ENCODE peak calls at places on chromosomes 7 and 10, in six cellular contexts. F, K, T, D, G and U are unnamed samples.

GRCh38 chr10:76456190-76456589 is 1024.8 kb downstream of the LRMDA start:
- DNase-seq in D (no peak), T (no peak), F (no peak), K (no peak), G (no peak), U (no peak)

GRCh38 chr10:84344560-84344959 is 16.2 kb downstream of the CCSER2 start:
- DNase-seq in G (no peak), K (no peak), F (no peak), T (no peak), D (no peak), U (no peak)

GRCh38 chr7:96016735-96017134 is 244.4 kb downstream of the DYNC1I1 start:
- DNase-seq in D (no peak), K (no peak), G (no peak), T (no peak), F (no peak), U (no peak)

GRCh38 chr10:47260505-47261111 is 39.4 kb upstream of the GDF10 start:
- DNase-seq in T (no peak), D (no peak), F (no peak), K (no peak), G (no peak), U (no peak)

GRCh38 chr7:76424413-76425111 is at the start of gene ZP3:
- DNase-seq in T (no peak), D (peak; percentile 68), G (no peak), F (no peak), K (no peak), U (no peak)

GRCh38 chr10:75176736-75177135 is 33.9 kb upstream of the VDAC2 start:
- DNase-seq in K (no peak), D (no peak), F (no peak), G (no peak), T (no peak), U (no peak)

GRCh38 chr10:78462728-78463228 is 429.1 kb downstream of the RPS24 start:
- DNase-seq in G (no peak), D (no peak), F (no peak), K (no peak), T (no peak), U (no peak)

GRCh38 chr10:17227367-17228080 is 517 bp upstream of the VIM start:
- DNase-seq in G (no peak), K (peak; percentile 26), F (no peak), T (peak; percentile 48), D (peak; percentile 62), U (peak; percentile 57)

GRCh38 chr7:121305109-121305508 is 23.7 kb upstream of the WNT16 start:
- DNase-seq in D (no peak), F (no peak), T (no peak), G (no peak), K (no peak), U (no peak)

GRCh38 chr7:148819697-148820332 is 64.3 kb downstream of the EZH2 start:
- DNase-seq in G (no peak), K (no peak), D (no peak), T (no peak), F (no peak), U (no peak)

GRCh38 chr10:51733061-51733460 is 33.7 kb upstream of the CSTF2T start:
- DNase-seq in F (no peak), G (no peak), D (no peak), T (no peak), K (no peak), U (no peak)

GRCh38 chr10:71553371-71553900 is 156.7 kb downstream of the CDH23 start:
- DNase-seq in F (no peak), K (no peak), T (no peak), G (no peak), D (peak; percentile 1), U (no peak)

GRCh38 chr10:125021686-125022374 is 79.9 kb downstream of the ZRANB1 start:
- DNase-seq in K (no peak), T (no peak), F (no peak), D (no peak), G (no peak), U (no peak)

GRCh38 chr10:122648599-122649428 is 50.8 kb downstream of the C10orf120 start:
- DNase-seq in G (no peak), D (peak; percentile 68), K (no peak), F (no peak), T (peak; percentile 45), U (peak; percentile 51)

GRCh38 chr7:90771281-90771680 is 175.2 kb downstream of the CDK14 start:
- DNase-seq in F (no peak), G (no peak), T (no peak), D (no peak), K (no peak), U (no peak)

GRCh38 chr10:28281726-28282325 is 21.0 kb downstream of the MPP7 start:
- DNase-seq in K (no peak), F (no peak), G (no peak), D (no peak), T (no peak), U (no peak)

GRCh38 chr10:6514180-6514579 is 65.9 kb downstream of the PRKCQ start:
- DNase-seq in F (no peak), D (no peak), T (no peak), K (no peak), G (no peak), U (no peak)

GRCh38 chr7:124162667-124163066 is 129.8 kb upstream of the TMEM229A start:
- DNase-seq in D (no peak), F (no peak), K (no peak), T (no peak), G (no peak), U (no peak)

GRCh38 chr10:70404906-70405824 is 1.2 kb downstream of the EIF4EBP2 start:
- DNase-seq in D (peak; percentile 16), K (peak; percentile 42), T (peak; percentile 53), F (no peak), G (no peak), U (peak; percentile 70)

GRCh38 chr7:151060416-151061234 is 1.2 kb downstream of the SLC4A2 start:
- DNase-seq in K (no peak), G (no peak), T (no peak), D (peak; percentile 56), F (no peak), U (peak; percentile 56)

GRCh38 chr7:2005746-2006145 is 227.0 kb downstream of the MAD1L1 start:
- DNase-seq in D (no peak), T (no peak), K (no peak), G (no peak), F (peak; percentile 2), U (no peak)

GRCh38 chr10:58177362-58177947 is 90.2 kb downstream of the IPMK start:
- DNase-seq in G (no peak), K (no peak), F (no peak), T (peak; percentile 24), D (peak; percentile 37), U (peak; percentile 30)

GRCh38 chr10:130022501-130023299 is 58.6 kb upstream of the EBF3 start:
- DNase-seq in K (no peak), T (no peak), G (no peak), F (no peak), D (no peak), U (no peak)

GRCh38 chr7:117946201-117946633 is 73.0 kb upstream of the CTTNBP2 start:
- DNase-seq in F (no peak), G (no peak), K (no peak), D (no peak), T (no peak), U (no peak)

GRCh38 chr7:106795171-106795876 is 69.8 kb upstream of the PIK3CG start:
- DNase-seq in T (no peak), G (no peak), F (no peak), K (no peak), D (no peak), U (no peak)

GRCh38 chr7:102404005-102404861 is 8.1 kb downstream of the PRKRIP1 start:
- DNase-seq in T (peak; percentile 79), K (no peak), D (peak; percentile 93), F (no peak), G (no peak), U (peak; percentile 77)

GRCh38 chr10:122321960-122322359 is 50.9 kb downstream of the BTBD16 start:
- DNase-seq in K (no peak), G (no peak), T (no peak), F (no peak), D (no peak), U (no peak)

GRCh38 chr10:117411440-117412428 is 36.5 kb upstream of the PDZD8 start:
- DNase-seq in T (no peak), K (no peak), G (no peak), F (no peak), D (no peak), U (no peak)

GRCh38 chr10:126690534-126690933 is 20.0 kb upstream of the C10orf90 start:
- DNase-seq in G (no peak), D (no peak), T (no peak), K (no peak), F (no peak), U (no peak)

GRCh38 chr7:149196151-149196704 is 882 bp downstream of the ZNF282 start:
- DNase-seq in K (no peak), D (peak; percentile 49), G (no peak), F (no peak), T (no peak), U (peak; percentile 29)

GRCh38 chr7:139181404-139181803 is 49.6 kb upstream of the UBN2 start:
- DNase-seq in G (no peak), T (no peak), D (no peak), F (no peak), K (no peak), U (no peak)

GRCh38 chr7:41152179-41152678 is 550.7 kb downstream of the INHBA start:
- DNase-seq in G (no peak), D (no peak), K (no peak), F (no peak), T (no peak), U (no peak)

GRCh38 chr10:110504111-110504735 is 6.5 kb downstream of the DUSP5 start:
- DNase-seq in D (peak; percentile 85), K (peak; percentile 70), F (no peak), T (peak; percentile 83), G (no peak), U (peak; percentile 86)